ENCODE peak calls at places on chromosome 18, in eight cellular contexts. One of them, this sample, is unnamed.

GRCh38 chr18:54558609-54559585 is 32.1 kb upstream of the DYNAP start:
- ATAC-seq in IMR-90: no peak
- ATAC-seq in HCT116: no peak
- ATAC-seq in heart left ventricle: no peak
- ATAC-seq in gastrocnemius medialis: peak; percentile 72
- ATAC-seq in HepG2: no peak
- ATAC-seq in A549: no peak
- ATAC-seq in right lobe of liver: peak; percentile 79
- ATAC-seq in this sample: no peak

GRCh38 chr18:77304263-77304662 is 54.6 kb downstream of the GALR1 start:
- ATAC-seq in IMR-90: no peak
- ATAC-seq in HCT116: no peak
- ATAC-seq in gastrocnemius medialis: no peak
- ATAC-seq in A549: no peak
- ATAC-seq in right lobe of liver: no peak
- ATAC-seq in HepG2: no peak
- ATAC-seq in heart left ventricle: no peak
- ATAC-seq in this sample: no peak

GRCh38 chr18:26450989-26451682 is 97.2 kb downstream of the KCTD1 start:
- ATAC-seq in heart left ventricle: no peak
- ATAC-seq in HepG2: no peak
- ATAC-seq in HCT116: no peak
- ATAC-seq in gastrocnemius medialis: no peak
- ATAC-seq in IMR-90: no peak
- ATAC-seq in A549: no peak
- ATAC-seq in right lobe of liver: no peak
- ATAC-seq in this sample: no peak

GRCh38 chr18:8208716-8209115 is 400.5 kb upstream of the RAB12 start:
- ATAC-seq in HCT116: no peak
- ATAC-seq in A549: no peak
- ATAC-seq in HepG2: no peak
- ATAC-seq in heart left ventricle: no peak
- ATAC-seq in IMR-90: no peak
- ATAC-seq in right lobe of liver: no peak
- ATAC-seq in gastrocnemius medialis: no peak
- ATAC-seq in this sample: no peak

GRCh38 chr18:2914185-2914584 is 67.4 kb downstream of the EMILIN2 start:
- ATAC-seq in right lobe of liver: no peak
- ATAC-seq in A549: no peak
- ATAC-seq in gastrocnemius medialis: peak; percentile 51
- ATAC-seq in heart left ventricle: no peak
- ATAC-seq in HepG2: no peak
- ATAC-seq in HCT116: no peak
- ATAC-seq in IMR-90: no peak
- ATAC-seq in this sample: peak; percentile 36

GRCh38 chr18:56085561-56085960 is 497.6 kb upstream of the TCF4 start:
- ATAC-seq in heart left ventricle: no peak
- ATAC-seq in right lobe of liver: no peak
- ATAC-seq in A549: no peak
- ATAC-seq in gastrocnemius medialis: peak; percentile 70
- ATAC-seq in HepG2: no peak
- ATAC-seq in HCT116: no peak
- ATAC-seq in IMR-90: no peak
- ATAC-seq in this sample: peak; percentile 90

GRCh38 chr18:27656167-27656778 is 471.2 kb upstream of the CHST9 start:
- ATAC-seq in HCT116: no peak
- ATAC-seq in HepG2: no peak
- ATAC-seq in A549: no peak
- ATAC-seq in right lobe of liver: peak; percentile 86
- ATAC-seq in heart left ventricle: no peak
- ATAC-seq in gastrocnemius medialis: no peak
- ATAC-seq in IMR-90: no peak
- ATAC-seq in this sample: no peak

GRCh38 chr18:934518-935123 is 29.9 kb downstream of the ADCYAP1 start:
- ATAC-seq in HepG2: no peak
- ATAC-seq in A549: no peak
- ATAC-seq in gastrocnemius medialis: no peak
- ATAC-seq in HCT116: no peak
- ATAC-seq in right lobe of liver: no peak
- ATAC-seq in IMR-90: no peak
- ATAC-seq in heart left ventricle: no peak
- ATAC-seq in this sample: no peak

GRCh38 chr18:61605376-61606067 is 272.3 kb downstream of the CDH20 start:
- ATAC-seq in A549: no peak
- ATAC-seq in HCT116: no peak
- ATAC-seq in IMR-90: no peak
- ATAC-seq in right lobe of liver: no peak
- ATAC-seq in gastrocnemius medialis: no peak
- ATAC-seq in HepG2: no peak
- ATAC-seq in heart left ventricle: no peak
- ATAC-seq in this sample: no peak
- H3K4me3 ChIP-seq in A549: peak overlapping the region; percentile 40
- H3K4me3 ChIP-seq in HCT116: no peak overlapping the region
- H3K4me3 ChIP-seq in IMR-90: peak overlapping the region; percentile 43
- H3K4me3 ChIP-seq in right lobe of liver: no peak overlapping the region
- H3K4me3 ChIP-seq in gastrocnemius medialis: no peak overlapping the region
- H3K4me3 ChIP-seq in HepG2: no peak overlapping the region
- H3K4me3 ChIP-seq in heart left ventricle: no peak overlapping the region
- H3K4me3 ChIP-seq in this sample: no peak overlapping the region

DNA sequence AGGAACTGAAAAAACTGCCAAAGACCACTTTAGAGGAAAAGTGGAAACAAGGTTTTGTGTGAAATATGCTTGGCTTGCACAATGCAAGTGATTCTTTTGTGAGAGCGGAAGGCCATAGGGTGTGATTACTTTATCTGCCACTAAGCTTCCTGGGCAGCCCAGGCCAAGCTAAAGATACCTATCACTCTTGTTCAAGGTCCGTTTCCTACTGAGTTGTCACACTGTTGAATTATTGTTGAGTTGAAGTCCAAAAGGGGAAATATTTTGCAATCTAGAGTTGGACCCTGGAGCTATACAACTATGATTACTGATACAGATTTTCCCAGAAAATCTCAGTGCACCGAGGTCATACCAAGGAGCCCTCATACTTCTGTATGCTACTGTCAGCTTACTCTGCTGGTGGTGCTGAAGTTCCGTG is 72.7 kb upstream of the CTAGE1 start:
- ATAC-seq in right lobe of liver: peak; percentile 75
- ATAC-seq in A549: no peak
- ATAC-seq in IMR-90: no peak
- ATAC-seq in heart left ventricle: no peak
- ATAC-seq in gastrocnemius medialis: no peak
- ATAC-seq in HepG2: peak; percentile 97
- ATAC-seq in HCT116: no peak
- ATAC-seq in this sample: no peak
- TF ChIP-seq CTCF in right lobe of liver: peak; percentile 23
- TF ChIP-seq CTCF in A549: no peak
- TF ChIP-seq CTCF in IMR-90: no peak
- TF ChIP-seq CTCF in heart left ventricle: no peak
- TF ChIP-seq CTCF in gastrocnemius medialis: no peak
- TF ChIP-seq CTCF in HepG2: peak; percentile 50
- TF ChIP-seq CTCF in HCT116: peak; percentile 17
- TF ChIP-seq CTCF in this sample: no peak

DNA sequence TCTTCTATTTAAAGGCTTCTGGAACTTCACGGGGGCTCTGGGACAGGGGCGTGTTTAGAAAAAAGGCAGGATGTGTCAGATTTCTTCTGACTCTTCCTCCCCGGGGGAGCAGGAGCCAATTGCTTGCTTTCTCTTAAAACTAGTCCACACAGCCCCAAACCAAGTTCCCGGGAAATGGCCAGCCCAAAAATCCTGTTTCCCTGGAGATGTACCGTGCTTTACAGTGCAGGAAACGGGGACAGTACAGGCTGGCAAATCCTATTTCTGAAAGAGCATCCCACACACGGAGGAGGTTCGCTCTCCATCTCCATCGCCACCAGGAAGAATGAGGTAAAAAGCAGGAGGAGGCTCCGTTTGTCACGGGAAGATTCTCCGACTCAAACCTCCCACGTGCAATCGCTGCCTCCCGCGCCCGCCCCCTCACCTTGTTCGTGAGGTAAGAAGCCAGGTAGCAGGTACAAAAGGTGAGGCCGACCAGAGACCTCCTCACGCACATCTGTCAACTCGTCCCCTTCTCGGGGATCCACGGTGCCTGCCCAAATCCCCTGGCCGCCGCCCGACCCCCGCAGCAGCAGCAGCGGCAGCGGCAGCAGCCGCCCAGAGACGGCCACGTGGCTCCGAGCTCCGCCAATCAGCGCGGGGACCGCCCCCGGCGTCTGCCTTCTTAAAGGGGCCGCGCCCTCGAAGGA is 15.6 kb upstream of the RIOK3 start:
- ATAC-seq in right lobe of liver: peak; percentile 94
- ATAC-seq in IMR-90: peak; percentile 99
- ATAC-seq in heart left ventricle: peak; percentile 92
- ATAC-seq in HCT116: peak; percentile 95
- ATAC-seq in gastrocnemius medialis: peak; percentile 90
- ATAC-seq in HepG2: peak; percentile 96
- ATAC-seq in A549: peak; percentile 98
- ATAC-seq in this sample: peak; percentile 95
- TF ChIP-seq POLR2A in right lobe of liver: no peak
- TF ChIP-seq POLR2A in IMR-90: peak; percentile 44
- TF ChIP-seq POLR2A in heart left ventricle: peak; percentile 25
- TF ChIP-seq POLR2A in HCT116: no peak
- TF ChIP-seq POLR2A in gastrocnemius medialis: no peak
- TF ChIP-seq POLR2A in HepG2: peak; percentile 81
- TF ChIP-seq POLR2A in A549: peak; percentile 57
- TF ChIP-seq POLR2A in this sample: no peak

GRCh38 chr18:79508565-79509535 is 113.1 kb downstream of the NFATC1 start:
- ATAC-seq in heart left ventricle: no peak
- ATAC-seq in HepG2: no peak
- ATAC-seq in right lobe of liver: no peak
- ATAC-seq in A549: no peak
- ATAC-seq in IMR-90: no peak
- ATAC-seq in gastrocnemius medialis: no peak
- ATAC-seq in HCT116: no peak
- ATAC-seq in this sample: no peak

GRCh38 chr18:79507546-79508480 is 112.1 kb downstream of the NFATC1 start:
- ATAC-seq in HepG2: no peak
- ATAC-seq in heart left ventricle: peak; percentile 38
- ATAC-seq in IMR-90: peak; percentile 55
- ATAC-seq in gastrocnemius medialis: peak; percentile 84
- ATAC-seq in HCT116: no peak
- ATAC-seq in A549: no peak
- ATAC-seq in right lobe of liver: peak; percentile 75
- ATAC-seq in this sample: peak; percentile 83

GRCh38 chr18:79503891-79504475 is 108.3 kb downstream of the NFATC1 start:
- ATAC-seq in right lobe of liver: no peak
- ATAC-seq in heart left ventricle: no peak
- ATAC-seq in gastrocnemius medialis: no peak
- ATAC-seq in HCT116: no peak
- ATAC-seq in IMR-90: no peak
- ATAC-seq in HepG2: no peak
- ATAC-seq in A549: no peak
- ATAC-seq in this sample: no peak

GRCh38 chr18:79507076-79507545 is 111.4 kb downstream of the NFATC1 start:
- ATAC-seq in gastrocnemius medialis: peak; percentile 85
- ATAC-seq in A549: no peak
- ATAC-seq in heart left ventricle: peak; percentile 93
- ATAC-seq in HepG2: peak; percentile 29
- ATAC-seq in HCT116: no peak
- ATAC-seq in right lobe of liver: peak; percentile 75
- ATAC-seq in IMR-90: peak; percentile 56
- ATAC-seq in this sample: peak; percentile 70

GRCh38 chr18:79506191-79507075 is 110.7 kb downstream of the NFATC1 start:
- ATAC-seq in HCT116: no peak
- ATAC-seq in heart left ventricle: peak; percentile 65
- ATAC-seq in IMR-90: peak; percentile 8
- ATAC-seq in HepG2: no peak
- ATAC-seq in right lobe of liver: peak; percentile 29
- ATAC-seq in gastrocnemius medialis: peak; percentile 23
- ATAC-seq in A549: no peak
- ATAC-seq in this sample: peak; percentile 66
- H3K4me3 ChIP-seq in HCT116: no peak overlapping the region
- H3K4me3 ChIP-seq in heart left ventricle: no peak overlapping the region
- H3K4me3 ChIP-seq in IMR-90: no peak overlapping the region
- H3K4me3 ChIP-seq in HepG2: no peak overlapping the region
- H3K4me3 ChIP-seq in right lobe of liver: no peak overlapping the region
- H3K4me3 ChIP-seq in gastrocnemius medialis: peak overlapping the region; percentile 65
- H3K4me3 ChIP-seq in A549: no peak overlapping the region
- H3K4me3 ChIP-seq in this sample: peak overlapping the region; percentile 50

GRCh38 chr18:11393486-11393885 is 215.9 kb upstream of the SLC35G4 start:
- ATAC-seq in gastrocnemius medialis: no peak
- ATAC-seq in A549: no peak
- ATAC-seq in right lobe of liver: no peak
- ATAC-seq in HepG2: no peak
- ATAC-seq in heart left ventricle: peak; percentile 67
- ATAC-seq in IMR-90: no peak
- ATAC-seq in HCT116: no peak
- ATAC-seq in this sample: no peak

GRCh38 chr18:11392974-11393373 is 216.4 kb upstream of the SLC35G4 start:
- ATAC-seq in HepG2: no peak
- ATAC-seq in gastrocnemius medialis: no peak
- ATAC-seq in A549: no peak
- ATAC-seq in heart left ventricle: no peak
- ATAC-seq in right lobe of liver: no peak
- ATAC-seq in HCT116: no peak
- ATAC-seq in IMR-90: no peak
- ATAC-seq in this sample: no peak

DNA sequence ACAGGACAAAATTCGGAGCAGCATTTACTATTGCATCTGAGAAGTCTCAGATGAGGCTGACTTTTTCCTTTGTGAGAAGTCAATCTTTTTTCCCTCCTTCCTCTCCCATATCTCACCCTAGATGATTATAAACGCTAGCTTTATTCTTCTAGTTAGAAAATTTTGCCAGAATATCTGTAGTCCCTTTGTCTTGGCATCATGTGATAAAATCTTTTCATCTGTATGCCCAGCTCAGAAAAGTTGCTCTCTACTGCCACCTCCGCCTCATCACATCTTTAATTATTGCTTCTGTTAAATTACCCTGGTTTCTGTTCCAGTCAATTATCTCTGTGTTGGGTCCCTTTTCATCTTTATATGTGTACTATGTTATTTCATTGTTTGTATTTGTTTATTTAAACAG is 210.8 kb upstream of the SLC35G4 start:
- ATAC-seq in A549: no peak
- ATAC-seq in HCT116: no peak
- ATAC-seq in HepG2: no peak
- ATAC-seq in gastrocnemius medialis: no peak
- ATAC-seq in IMR-90: no peak
- ATAC-seq in heart left ventricle: no peak
- ATAC-seq in right lobe of liver: no peak
- ATAC-seq in this sample: no peak
- TF ChIP-seq CTCF in A549: no peak
- TF ChIP-seq CTCF in HCT116: peak; percentile 56
- TF ChIP-seq CTCF in HepG2: no peak
- TF ChIP-seq CTCF in gastrocnemius medialis: no peak
- TF ChIP-seq CTCF in IMR-90: peak; percentile 21
- TF ChIP-seq CTCF in heart left ventricle: no peak
- TF ChIP-seq CTCF in right lobe of liver: no peak
- TF ChIP-seq CTCF in this sample: no peak

GRCh38 chr18:24397694-24398365 is at the start of gene OSBPL1A:
- ATAC-seq in HCT116: peak; percentile 90
- ATAC-seq in right lobe of liver: peak; percentile 95
- ATAC-seq in A549: peak; percentile 94
- ATAC-seq in gastrocnemius medialis: peak; percentile 83
- ATAC-seq in HepG2: peak; percentile 90
- ATAC-seq in heart left ventricle: peak; percentile 97
- ATAC-seq in IMR-90: peak; percentile 93
- ATAC-seq in this sample: peak; percentile 98
- TF ChIP-seq POLR2A in HCT116: peak; percentile 62
- TF ChIP-seq POLR2A in right lobe of liver: peak; percentile 77
- TF ChIP-seq POLR2A in A549: peak; percentile 50
- TF ChIP-seq POLR2A in gastrocnemius medialis: peak; percentile 67
- TF ChIP-seq POLR2A in HepG2: no peak
- TF ChIP-seq POLR2A in heart left ventricle: peak; percentile 54
- TF ChIP-seq POLR2A in IMR-90: peak; percentile 59
- TF ChIP-seq POLR2A in this sample: peak; percentile 56

GRCh38 chr18:36610716-36611115 is 218.1 kb downstream of the TPGS2 start:
- ATAC-seq in heart left ventricle: no peak
- ATAC-seq in HCT116: no peak
- ATAC-seq in right lobe of liver: no peak
- ATAC-seq in IMR-90: peak; percentile 44
- ATAC-seq in gastrocnemius medialis: no peak
- ATAC-seq in HepG2: no peak
- ATAC-seq in A549: no peak
- ATAC-seq in this sample: no peak
- H3K4me3 ChIP-seq in heart left ventricle: no peak overlapping the region
- H3K4me3 ChIP-seq in HCT116: no peak overlapping the region
- H3K4me3 ChIP-seq in right lobe of liver: no peak overlapping the region
- H3K4me3 ChIP-seq in IMR-90: no peak overlapping the region
- H3K4me3 ChIP-seq in gastrocnemius medialis: no peak overlapping the region
- H3K4me3 ChIP-seq in HepG2: no peak overlapping the region
- H3K4me3 ChIP-seq in A549: no peak overlapping the region
- H3K4me3 ChIP-seq in this sample: no peak overlapping the region

This sample was measured in gastroesophageal sphincter.